ENCODE peak calls at places on chromosomes 2 and 18, in nine cellular contexts. Z is psoas muscle; A is CD8-positive, alpha-beta T cell; X is spleen; P is adrenal gland; W is IMR-90; M is prostate gland; Y is H9; F is CD4-positive, alpha-beta T cell. O is an unnamed sample.
A peak's percentile ranks its signal among the peaks of the same experiment; 100 is the strongest.

GRCh38 chr18:37414816-37415215 is 150.8 kb downstream of the CELF4 start:
- DNase-seq in Z (no peak), A (no peak), X (no peak), P (no peak), W (no peak), M (no peak), Y (no peak), F (no peak), O (no peak)

GRCh38 chr2:2771721-2772411 is 440.8 kb upstream of the MYT1L start:
- DNase-seq in Z (no peak), A (no peak), X (peak; percentile 51), P (no peak), W (no peak), M (no peak), Y (no peak), F (no peak), O (no peak)

GRCh38 chr2:165536861-165537499 is 67.5 kb downstream of the CSRNP3 start:
- DNase-seq in Z (no peak), A (no peak), X (no peak), P (no peak), W (no peak), M (no peak), Y (no peak), F (no peak), O (no peak)

GRCh38 chr18:21853020-21853419 is 112.4 kb downstream of the MIB1 start:
- DNase-seq in Z (no peak), A (no peak), X (no peak), P (no peak), W (peak; percentile 63), M (no peak), Y (no peak), F (no peak), O (no peak)

GRCh38 chr18:34771958-34772357 is 61.9 kb downstream of the DTNA start:
- DNase-seq in Z (no peak), A (no peak), X (no peak), P (no peak), W (peak; percentile 35), M (no peak), Y (no peak), F (no peak), O (no peak)

GRCh38 chr2:174561283-174562275 is 36.0 kb downstream of the WIPF1 start:
- DNase-seq in Z (peak; percentile 83), A (no peak), X (no peak), P (peak; percentile 78), W (peak; percentile 66), M (peak; percentile 68), Y (no peak), F (no peak), O (peak; percentile 87)

GRCh38 chr18:9209230-9209629 is 72.6 kb downstream of the ANKRD12 start:
- DNase-seq in Z (no peak), A (no peak), X (no peak), P (no peak), W (peak; percentile 30), M (no peak), Y (no peak), F (no peak), O (no peak)

GRCh38 chr18:79950440-79951341 is 762 bp downstream of the SLC66A2 start:
- DNase-seq in Z (peak; percentile 78), A (no peak), X (peak; percentile 90), P (peak; percentile 52), W (peak; percentile 12), M (no peak), Y (peak; percentile 42), F (no peak), O (peak; percentile 50)

GRCh38 chr2:168255103-168255502 is 7.7 kb upstream of the STK39 start:
- DNase-seq in Z (no peak), A (no peak), X (no peak), P (no peak), W (no peak), M (no peak), Y (no peak), F (no peak), O (no peak)

GRCh38 chr2:174632847-174633620 is 35.4 kb upstream of the WIPF1 start:
- DNase-seq in Z (no peak), A (no peak), X (no peak), P (no peak), W (no peak), M (no peak), Y (no peak), F (no peak), O (no peak)

GRCh38 chr2:108534577-108535379 is 508 bp downstream of the LIMS1 start:
- DNase-seq in Z (peak; percentile 68), A (peak; percentile 37), X (peak; percentile 94), P (peak; percentile 52), W (no peak), M (peak; percentile 22), Y (peak; percentile 34), F (peak; percentile 10), O (no peak)

GRCh38 chr2:139217641-139218040 is 437.5 kb upstream of the NXPH2 start:
- DNase-seq in Z (no peak), A (no peak), X (no peak), P (no peak), W (no peak), M (no peak), Y (no peak), F (no peak), O (no peak)

GRCh38 chr18:54968807-54969206 is 9.5 kb upstream of the CCDC68 start:
- DNase-seq in Z (no peak), A (no peak), X (no peak), P (no peak), W (no peak), M (no peak), Y (no peak), F (no peak), O (no peak)

GRCh38 chr2:42652086-42652485 is 83.7 kb downstream of the MTA3 start:
- DNase-seq in Z (no peak), A (peak; percentile 34), X (no peak), P (no peak), W (no peak), M (no peak), Y (no peak), F (no peak), O (no peak)

GRCh38 chr18:63237486-63237885 is 82.1 kb downstream of the BCL2 start:
- DNase-seq in Z (no peak), A (no peak), X (no peak), P (no peak), W (no peak), M (no peak), Y (no peak), F (no peak), O (no peak)

GRCh38 chr2:96928277-96928781 is 58.1 kb downstream of the FAM178B start:
- DNase-seq in Z (peak; percentile 55), A (no peak), X (no peak), P (no peak), W (no peak), M (peak; percentile 35), Y (no peak), F (no peak), O (no peak)

GRCh38 chr2:112794131-112794733 is 9.9 kb upstream of the IL1A start:
- DNase-seq in Z (no peak), A (no peak), X (no peak), P (peak; percentile 24), W (peak; percentile 96), M (peak; percentile 10), Y (no peak), F (no peak), O (no peak)

GRCh38 chr2:174546519-174547506 is 50.8 kb downstream of the WIPF1 start:
- DNase-seq in Z (no peak), A (peak; percentile 23), X (no peak), P (no peak), W (peak; percentile 43), M (no peak), Y (peak; percentile 81), F (peak; percentile 22), O (no peak)

GRCh38 chr2:189860161-189860560 is 75.9 kb downstream of the PMS1 start:
- DNase-seq in Z (no peak), A (no peak), X (no peak), P (no peak), W (peak; percentile 68), M (no peak), Y (no peak), F (no peak), O (no peak)

GRCh38 chr2:28137221-28137620 is 246.7 kb downstream of the BABAM2 start:
- DNase-seq in Z (no peak), A (no peak), X (no peak), P (no peak), W (peak; percentile 86), M (peak; percentile 80), Y (no peak), F (no peak), O (peak; percentile 58)

GRCh38 chr2:104849618-104850097 is 4.3 kb upstream of the POU3F3 start:
- DNase-seq in Z (peak; percentile 80), A (peak; percentile 58), X (peak; percentile 80), P (peak; percentile 60), W (peak; percentile 45), M (peak; percentile 57), Y (peak; percentile 63), F (peak; percentile 25), O (peak; percentile 67)
- TF ChIP-seq CTCF in Z (peak; percentile 83), A (peak; percentile 65), X (no peak), P (peak; percentile 76), W (peak; percentile 68), M (peak; percentile 59), Y (peak; percentile 90), F (peak; percentile 74), O (peak; percentile 75)

GRCh38 chr2:204437334-204437733 is 107.9 kb upstream of the PARD3B start:
- DNase-seq in Z (no peak), A (no peak), X (no peak), P (no peak), W (no peak), M (no peak), Y (no peak), F (no peak), O (no peak)
- H3K9me3 ChIP-seq in Z (no peaks in the 10 kb centered on the region), A (no peaks in the 10 kb centered on the region), X (peaks cover 2% of the 10 kb centered on the region), P (no peaks in the 10 kb centered on the region), W (peaks cover 2% of the 10 kb centered on the region), M (no peaks in the 10 kb centered on the region), Y (no peaks in the 10 kb centered on the region), F (peaks cover 2% of the 10 kb centered on the region), O (peaks cover 20% of the 10 kb centered on the region)

DNA sequence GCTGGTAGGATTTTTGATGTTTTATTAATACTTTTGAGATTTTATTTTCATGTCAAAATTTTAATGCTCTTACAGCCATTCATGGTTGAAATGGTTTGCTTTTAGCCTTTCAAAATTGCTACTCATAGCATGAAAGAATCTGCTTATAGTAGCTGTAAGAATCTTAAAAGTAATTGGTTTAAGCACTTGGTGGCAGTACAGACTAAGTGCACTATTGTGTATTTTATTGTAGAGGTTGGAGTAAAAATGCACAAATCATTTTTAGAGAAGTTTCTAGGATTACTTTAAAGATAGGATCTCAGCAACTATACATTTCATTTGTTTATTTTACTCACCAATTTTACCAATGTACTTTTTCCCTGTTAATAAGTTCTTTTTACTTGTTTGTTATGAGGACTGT is 205.8 kb downstream of the SPAG16 start:
- DNase-seq in Z (no peak), A (no peak), X (no peak), P (no peak), W (no peak), M (no peak), Y (no peak), F (no peak), O (no peak)
- TF ChIP-seq CTCF in Z (no peak), A (no peak), X (no peak), P (no peak), W (no peak), M (no peak), Y (peak; percentile 29), F (no peak), O (no peak)

DNA sequence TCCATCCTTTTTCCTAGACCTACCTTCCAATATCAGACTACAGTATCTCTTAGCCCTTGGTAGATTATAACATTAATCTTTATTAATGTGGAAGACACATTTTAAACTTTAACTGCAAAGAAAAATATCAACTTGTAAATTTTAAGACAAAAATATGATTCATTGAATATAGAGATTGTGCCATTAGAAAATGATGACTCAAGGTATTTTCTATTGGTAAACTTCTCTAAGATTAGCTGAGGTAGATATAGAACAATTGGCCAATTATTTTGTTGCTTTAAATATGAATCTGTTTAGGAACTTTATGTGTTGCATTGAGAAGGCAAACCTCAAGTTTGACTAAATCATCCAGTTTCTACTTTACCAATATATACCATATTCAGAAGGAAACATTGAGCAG is 604.7 kb downstream of the CBLN2 start:
- DNase-seq in Z (no peak), A (no peak), X (no peak), P (no peak), W (no peak), M (no peak), Y (no peak), F (no peak), O (no peak)
- H3K9me3 ChIP-seq in Z (no peaks in the 10 kb centered on the region), A (no peaks in the 10 kb centered on the region), X (no peaks in the 10 kb centered on the region), P (no peaks in the 10 kb centered on the region), W (peaks cover 4% of the 10 kb centered on the region), M (no peaks in the 10 kb centered on the region), Y (no peaks in the 10 kb centered on the region), F (no peaks in the 10 kb centered on the region), O (no peaks in the 10 kb centered on the region)